ENCODE peak calls at places on chromosomes 13 and 19, in nine cellular contexts. I is cardiac muscle cell; D is retinal pigment epithelial cell; Y is COR-L47; S is stimulated activated CD4-positive, alpha-beta T cell treated with anti-CD3 and anti-CD28 coated beads, TNF-alpha, amount 100 ng/mL, for 1 hour; Z is activated CD4-positive, alpha-beta T cell treated with anti-CD3 and anti-CD28 coated beads for 4 hours; Q is NCI-H187; V is endothelial cell; O is breast epithelium. N is an unnamed sample.

GRCh38 chr19:17803264-17803896 is 8.4 kb downstream of the B3GNT3 start:
- DNase-seq in S (no peak), D (no peak), Q (no peak), I (no peak), Y (no peak), V (no peak), Z (no peak), O (peak), N (no peak)

GRCh38 chr13:112443191-112444000 is 67.2 kb downstream of the SPACA7 start:
- DNase-seq in V (peak), Y (no peak), I (no peak), D (no peak), Z (no peak), O (no peak), S (no peak), Q (no peak), N (no peak)

GRCh38 chr13:110037925-110038573 is 251.7 kb upstream of the IRS2 start:
- DNase-seq in V (no peak), S (no peak), O (no peak), I (no peak), Q (no peak), Z (no peak), D (no peak), Y (no peak), N (no peak)

GRCh38 chr13:53250272-53250875 is 221.8 kb downstream of the OLFM4 start:
- DNase-seq in S (no peak), O (no peak), I (peak), V (peak), D (peak), Q (peak), Z (no peak), Y (peak), N (no peak)

GRCh38 chr19:335072-335471 is 9.5 kb downstream of the MIER2 start:
- DNase-seq in V (no peak), S (no peak), Y (no peak), I (no peak), Z (no peak), Q (no peak), D (no peak), O (no peak), N (no peak)

GRCh38 chr13:26759907-26760834 is at the start of gene GPR12:
- DNase-seq in O (no peak), Z (no peak), V (no peak), D (no peak), Q (no peak), Y (no peak), I (peak), S (no peak), N (no peak)

GRCh38 chr13:28324181-28324789 is 170.6 kb downstream of the FLT1 start:
- DNase-seq in S (peak), I (peak), V (peak), O (no peak), Z (peak), D (peak), Q (no peak), Y (peak), N (peak)

GRCh38 chr19:18439025-18439909 is 1.3 kb upstream of the ISYNA1 start:
- DNase-seq in Z (no peak), D (peak), V (no peak), I (peak), Y (no peak), O (no peak), S (no peak), Q (no peak), N (no peak)

GRCh38 chr13:41652735-41653361 is 195.5 kb downstream of the RGCC start:
- DNase-seq in Q (no peak), S (no peak), I (peak), Y (peak), V (peak), D (no peak), O (no peak), Z (peak), N (peak)

GRCh38 chr13:37364024-37364423 is 234.5 kb downstream of the POSTN start:
- DNase-seq in Q (no peak), Z (no peak), D (peak), S (no peak), I (peak), V (no peak), Y (no peak), O (no peak), N (no peak)

GRCh38 chr13:103277099-103277498 is 210.9 kb upstream of the SLC10A2 start:
- DNase-seq in O (no peak), Q (no peak), D (no peak), Z (no peak), Y (no peak), V (no peak), S (no peak), I (no peak), N (no peak)

N was measured in GM12891.